ENCODE peak calls at places on chromosomes 3 and 15, in nine cellular contexts. One of them, this sample, is unnamed.
A peak's percentile ranks its signal among the peaks of the same experiment; 100 is the strongest.

GRCh38 chr15:80549191-80549590 is 145.0 kb downstream of the ARNT2 start:
- DNase-seq in heart left ventricle: no peak
- DNase-seq in sigmoid colon: no peak
- DNase-seq in uterus: no peak
- DNase-seq in H1: no peak
- DNase-seq in adrenal gland: no peak
- DNase-seq in ovary: no peak
- DNase-seq in upper lobe of left lung: no peak
- DNase-seq in Peyer's patch: no peak
- DNase-seq in this sample: no peak

GRCh38 chr3:171614318-171614967 is 154.2 kb upstream of the TNIK start:
- DNase-seq in H1: peak; percentile 76
- DNase-seq in uterus: peak; percentile 47
- DNase-seq in Peyer's patch: no peak
- DNase-seq in upper lobe of left lung: peak; percentile 29
- DNase-seq in sigmoid colon: no peak
- DNase-seq in adrenal gland: no peak
- DNase-seq in ovary: peak; percentile 50
- DNase-seq in heart left ventricle: peak; percentile 19
- DNase-seq in this sample: no peak

GRCh38 chr3:148943531-148944200 is 47.7 kb upstream of the GYG1 start:
- DNase-seq in Peyer's patch: no peak
- DNase-seq in uterus: no peak
- DNase-seq in H1: no peak
- DNase-seq in sigmoid colon: no peak
- DNase-seq in upper lobe of left lung: no peak
- DNase-seq in adrenal gland: peak; percentile 39
- DNase-seq in heart left ventricle: peak; percentile 21
- DNase-seq in ovary: no peak
- DNase-seq in this sample: peak; percentile 50

GRCh38 chr15:69034352-69034751 is 19.9 kb downstream of the NOX5 start:
- DNase-seq in adrenal gland: peak; percentile 6
- DNase-seq in upper lobe of left lung: no peak
- DNase-seq in sigmoid colon: no peak
- DNase-seq in ovary: no peak
- DNase-seq in heart left ventricle: no peak
- DNase-seq in H1: no peak
- DNase-seq in Peyer's patch: no peak
- DNase-seq in uterus: no peak
- DNase-seq in this sample: no peak

GRCh38 chr3:190673157-190673556 is 159.3 kb downstream of the IL1RAP start:
- DNase-seq in uterus: no peak
- DNase-seq in upper lobe of left lung: no peak
- DNase-seq in ovary: no peak
- DNase-seq in sigmoid colon: no peak
- DNase-seq in Peyer's patch: no peak
- DNase-seq in adrenal gland: no peak
- DNase-seq in H1: no peak
- DNase-seq in heart left ventricle: no peak
- DNase-seq in this sample: no peak

GRCh38 chr3:60512506-60512905 is 738.7 kb downstream of the FHIT start:
- DNase-seq in uterus: no peak
- DNase-seq in sigmoid colon: no peak
- DNase-seq in adrenal gland: no peak
- DNase-seq in Peyer's patch: no peak
- DNase-seq in upper lobe of left lung: no peak
- DNase-seq in heart left ventricle: no peak
- DNase-seq in ovary: no peak
- DNase-seq in H1: no peak
- DNase-seq in this sample: no peak

GRCh38 chr3:171125010-171125409 is 98.5 kb upstream of the SLC2A2 start:
- DNase-seq in Peyer's patch: no peak
- DNase-seq in uterus: no peak
- DNase-seq in ovary: no peak
- DNase-seq in sigmoid colon: no peak
- DNase-seq in adrenal gland: no peak
- DNase-seq in H1: no peak
- DNase-seq in heart left ventricle: no peak
- DNase-seq in upper lobe of left lung: no peak
- DNase-seq in this sample: no peak

GRCh38 chr15:41885841-41886240 is 8.0 kb downstream of the SPTBN5 start:
- DNase-seq in H1: no peak
- DNase-seq in adrenal gland: no peak
- DNase-seq in Peyer's patch: no peak
- DNase-seq in upper lobe of left lung: peak; percentile 71
- DNase-seq in uterus: no peak
- DNase-seq in ovary: no peak
- DNase-seq in sigmoid colon: no peak
- DNase-seq in heart left ventricle: no peak
- DNase-seq in this sample: no peak

GRCh38 chr15:97759363-97759762 is 201.1 kb upstream of the ARRDC4 start:
- DNase-seq in ovary: no peak
- DNase-seq in Peyer's patch: no peak
- DNase-seq in heart left ventricle: no peak
- DNase-seq in adrenal gland: no peak
- DNase-seq in sigmoid colon: no peak
- DNase-seq in uterus: no peak
- DNase-seq in H1: no peak
- DNase-seq in upper lobe of left lung: no peak
- DNase-seq in this sample: no peak

GRCh38 chr3:61381745-61382392 is 130.6 kb upstream of the FHIT start:
- DNase-seq in sigmoid colon: no peak
- DNase-seq in Peyer's patch: no peak
- DNase-seq in H1: no peak
- DNase-seq in ovary: no peak
- DNase-seq in heart left ventricle: no peak
- DNase-seq in uterus: no peak
- DNase-seq in adrenal gland: no peak
- DNase-seq in upper lobe of left lung: no peak
- DNase-seq in this sample: no peak

GRCh38 chr3:53974314-53974713 is 82.7 kb upstream of the SELENOK start:
- DNase-seq in uterus: no peak
- DNase-seq in heart left ventricle: no peak
- DNase-seq in adrenal gland: no peak
- DNase-seq in sigmoid colon: no peak
- DNase-seq in ovary: no peak
- DNase-seq in upper lobe of left lung: no peak
- DNase-seq in H1: no peak
- DNase-seq in Peyer's patch: no peak
- DNase-seq in this sample: no peak

GRCh38 chr15:60573936-60574335 is 95.0 kb upstream of the ICE2 start:
- DNase-seq in ovary: no peak
- DNase-seq in sigmoid colon: no peak
- DNase-seq in Peyer's patch: no peak
- DNase-seq in adrenal gland: no peak
- DNase-seq in H1: no peak
- DNase-seq in heart left ventricle: no peak
- DNase-seq in uterus: no peak
- DNase-seq in upper lobe of left lung: no peak
- DNase-seq in this sample: no peak

GRCh38 chr3:120304569-120305090 is 19.6 kb upstream of the GPR156 start:
- DNase-seq in heart left ventricle: no peak
- DNase-seq in ovary: no peak
- DNase-seq in upper lobe of left lung: no peak
- DNase-seq in sigmoid colon: no peak
- DNase-seq in Peyer's patch: no peak
- DNase-seq in adrenal gland: no peak
- DNase-seq in H1: no peak
- DNase-seq in uterus: no peak
- DNase-seq in this sample: no peak

GRCh38 chr15:65659502-65660052 is 37.8 kb downstream of the SLC24A1 start:
- DNase-seq in heart left ventricle: no peak
- DNase-seq in Peyer's patch: no peak
- DNase-seq in adrenal gland: no peak
- DNase-seq in uterus: no peak
- DNase-seq in sigmoid colon: no peak
- DNase-seq in upper lobe of left lung: no peak
- DNase-seq in H1: no peak
- DNase-seq in ovary: no peak
- DNase-seq in this sample: no peak

GRCh38 chr3:16837602-16838001 is 47.2 kb upstream of the PLCL2 start:
- DNase-seq in ovary: no peak
- DNase-seq in upper lobe of left lung: no peak
- DNase-seq in uterus: no peak
- DNase-seq in sigmoid colon: no peak
- DNase-seq in adrenal gland: peak; percentile 72
- DNase-seq in heart left ventricle: peak; percentile 23
- DNase-seq in H1: peak; percentile 46
- DNase-seq in Peyer's patch: no peak
- DNase-seq in this sample: no peak

GRCh38 chr15:45442497-45443135 is 64.3 kb upstream of the GATM start:
- DNase-seq in ovary: no peak
- DNase-seq in upper lobe of left lung: no peak
- DNase-seq in H1: no peak
- DNase-seq in heart left ventricle: no peak
- DNase-seq in adrenal gland: no peak
- DNase-seq in sigmoid colon: no peak
- DNase-seq in Peyer's patch: no peak
- DNase-seq in uterus: no peak
- DNase-seq in this sample: no peak

GRCh38 chr3:138726966-138727365 is 107.8 kb downstream of the PIK3CB start:
- DNase-seq in uterus: no peak
- DNase-seq in ovary: no peak
- DNase-seq in Peyer's patch: no peak
- DNase-seq in adrenal gland: no peak
- DNase-seq in sigmoid colon: no peak
- DNase-seq in heart left ventricle: no peak
- DNase-seq in H1: no peak
- DNase-seq in upper lobe of left lung: no peak
- DNase-seq in this sample: no peak

GRCh38 chr3:49869525-49870126 is at the start of gene CAMKV:
- DNase-seq in H1: peak; percentile 84
- DNase-seq in uterus: no peak
- DNase-seq in heart left ventricle: no peak
- DNase-seq in upper lobe of left lung: peak; percentile 87
- DNase-seq in adrenal gland: no peak
- DNase-seq in sigmoid colon: no peak
- DNase-seq in Peyer's patch: no peak
- DNase-seq in ovary: no peak
- DNase-seq in this sample: no peak

DNA sequence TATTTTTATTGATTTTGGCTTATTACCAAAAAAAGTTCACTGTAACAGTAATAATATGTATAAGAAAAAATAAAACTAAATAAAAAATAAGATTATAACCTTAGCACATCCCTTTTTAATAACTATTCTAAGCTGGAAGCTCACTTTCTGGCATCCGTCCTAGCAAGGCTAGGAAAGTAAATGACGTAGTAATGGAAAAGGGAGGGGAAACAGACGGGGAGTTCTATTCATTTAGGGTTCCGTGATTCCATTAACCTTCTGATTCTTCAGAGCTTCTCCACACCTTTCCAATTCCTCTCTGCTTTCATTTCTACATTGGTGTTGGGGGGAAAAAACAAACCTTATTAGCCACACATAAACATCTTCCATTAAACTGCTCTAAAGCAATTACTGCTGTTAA is 156.6 kb downstream of the FGF12 start:
- DNase-seq in Peyer's patch: no peak
- DNase-seq in uterus: no peak
- DNase-seq in H1: no peak
- DNase-seq in ovary: no peak
- DNase-seq in heart left ventricle: peak; percentile 15
- DNase-seq in sigmoid colon: no peak
- DNase-seq in upper lobe of left lung: no peak
- DNase-seq in adrenal gland: no peak
- DNase-seq in this sample: no peak
- H3K4me3 ChIP-seq in Peyer's patch: no peak overlapping the region
- H3K4me3 ChIP-seq in uterus: peak overlapping the region; percentile 36
- H3K4me3 ChIP-seq in H1: no peak overlapping the region
- H3K4me3 ChIP-seq in ovary: peak overlapping the region; percentile 21
- H3K4me3 ChIP-seq in heart left ventricle: peak overlapping the region; percentile 37
- H3K4me3 ChIP-seq in sigmoid colon: peak overlapping the region; percentile 16
- H3K4me3 ChIP-seq in upper lobe of left lung: peak overlapping the region; percentile 37
- H3K4me3 ChIP-seq in adrenal gland: no peak overlapping the region
- H3K4me3 ChIP-seq in this sample: no peak overlapping the region

DNA sequence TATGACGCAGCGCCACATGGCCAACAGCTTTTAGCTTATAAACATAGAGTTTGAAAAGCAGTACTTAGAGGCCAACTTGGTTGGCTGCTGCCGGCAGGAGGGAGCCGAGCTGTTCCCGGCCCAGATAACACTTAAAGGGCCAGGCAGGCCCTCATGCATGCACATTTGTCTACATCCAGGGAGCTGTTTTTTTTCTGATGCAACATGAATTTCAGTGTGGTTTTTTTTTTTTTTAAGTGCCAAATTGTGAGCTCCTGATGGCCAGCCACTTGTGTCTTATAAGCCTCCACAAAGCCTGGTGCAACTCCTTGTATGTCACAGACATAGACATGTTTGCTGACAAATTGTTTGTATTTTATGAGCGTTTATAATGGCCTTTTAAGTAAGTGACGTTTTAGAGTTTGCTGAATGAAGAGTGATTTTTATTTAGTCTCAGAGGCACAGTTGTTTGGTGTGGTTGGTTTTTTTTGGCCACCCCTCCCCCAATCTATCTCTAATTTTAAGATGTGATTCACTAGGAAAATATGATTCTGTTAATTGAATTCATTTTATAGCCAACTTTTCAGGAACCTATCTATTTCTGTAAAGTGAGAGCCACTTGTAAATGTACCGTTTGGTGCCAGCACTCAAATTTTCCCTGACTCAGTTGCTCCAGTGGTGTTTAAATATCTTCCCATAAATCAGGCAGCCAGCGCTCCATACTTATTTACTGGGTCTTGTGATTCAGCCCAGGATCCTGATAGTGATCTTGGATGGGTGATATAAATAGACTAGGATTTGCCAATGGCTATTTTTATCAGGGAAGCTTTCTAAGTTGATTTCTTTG is 134.3 kb downstream of the VGLL4 start:
- DNase-seq in sigmoid colon: peak; percentile 93
- DNase-seq in upper lobe of left lung: peak; percentile 48
- DNase-seq in uterus: peak; percentile 87
- DNase-seq in heart left ventricle: peak; percentile 75
- DNase-seq in ovary: peak; percentile 87
- DNase-seq in Peyer's patch: peak; percentile 25
- DNase-seq in H1: peak; percentile 48
- DNase-seq in adrenal gland: peak; percentile 81
- DNase-seq in this sample: peak; percentile 89
- TF ChIP-seq POLR2A in sigmoid colon: no peak
- TF ChIP-seq POLR2A in upper lobe of left lung: no peak
- TF ChIP-seq POLR2A in uterus: no peak
- TF ChIP-seq POLR2A in heart left ventricle: no peak
- TF ChIP-seq POLR2A in ovary: no peak
- TF ChIP-seq POLR2A in Peyer's patch: no peak
- TF ChIP-seq POLR2A in H1: no peak
- TF ChIP-seq POLR2A in adrenal gland: peak; percentile 77
- TF ChIP-seq POLR2A in this sample: no peak

GRCh38 chr15:76988874-76989780 is 5.8 kb upstream of the PSTPIP1 start:
- DNase-seq in H1: no peak
- DNase-seq in uterus: no peak
- DNase-seq in ovary: no peak
- DNase-seq in adrenal gland: peak; percentile 19
- DNase-seq in Peyer's patch: no peak
- DNase-seq in sigmoid colon: peak; percentile 59
- DNase-seq in upper lobe of left lung: no peak
- DNase-seq in heart left ventricle: peak; percentile 36
- DNase-seq in this sample: no peak
- H3K4me3 ChIP-seq in H1: no peak overlapping the region
- H3K4me3 ChIP-seq in uterus: no peak overlapping the region
- H3K4me3 ChIP-seq in ovary: no peak overlapping the region
- H3K4me3 ChIP-seq in adrenal gland: no peak overlapping the region
- H3K4me3 ChIP-seq in Peyer's patch: no peak overlapping the region
- H3K4me3 ChIP-seq in sigmoid colon: no peak overlapping the region
- H3K4me3 ChIP-seq in upper lobe of left lung: no peak overlapping the region
- H3K4me3 ChIP-seq in heart left ventricle: no peak overlapping the region
- H3K4me3 ChIP-seq in this sample: no peak overlapping the region

GRCh38 chr3:104907507-104907906 is 459.2 kb upstream of the ALCAM start:
- DNase-seq in Peyer's patch: no peak
- DNase-seq in ovary: no peak
- DNase-seq in adrenal gland: no peak
- DNase-seq in upper lobe of left lung: no peak
- DNase-seq in H1: no peak
- DNase-seq in uterus: no peak
- DNase-seq in heart left ventricle: no peak
- DNase-seq in sigmoid colon: no peak
- DNase-seq in this sample: no peak
- TF ChIP-seq POLR2A in Peyer's patch: no peak
- TF ChIP-seq POLR2A in ovary: no peak
- TF ChIP-seq POLR2A in adrenal gland: no peak
- TF ChIP-seq POLR2A in upper lobe of left lung: no peak
- TF ChIP-seq POLR2A in H1: no peak
- TF ChIP-seq POLR2A in uterus: no peak
- TF ChIP-seq POLR2A in heart left ventricle: no peak
- TF ChIP-seq POLR2A in sigmoid colon: no peak
- TF ChIP-seq POLR2A in this sample: no peak